ENCODE peak calls at places on chromosome 19, in ten cellular contexts. V is T1000; J is colonic mucosa; B is stimulated activated CD8-positive, alpha-beta memory T cell treated with anti-CD3 and anti-CD28 coated beads, Interleukin-7, amount 100 ng/mL, for 4 hours; W is endothelial cell; S is GM13976; U is nephron progenitor cell; R is NCI-H69; Z is activated naive CD4-positive, alpha-beta T cell treated with anti-CD3 and anti-CD28 coated beads, Interleukin-2, amount 50 U/mL, for 72 hours; I is HEK293T. Q is an unnamed sample.

GRCh38 chr19:17243340-17243853 is 2.3 kb downstream of the NR2F6 start:
- DNase-seq in U (no peak), B (no peak), Z (no peak), J (peak; percentile 64), I (no peak), V (no peak), S (no peak), W (no peak), R (no peak), Q (no peak)

GRCh38 chr19:30430206-30430734 is 58.1 kb downstream of the ZNF536 start:
- DNase-seq in U (no peak), I (no peak), V (no peak), Z (no peak), W (no peak), R (no peak), S (no peak), J (no peak), B (no peak), Q (no peak)

GRCh38 chr19:17420267-17420924 is 549 bp downstream of the MVB12A start:
- DNase-seq in J (peak; percentile 47), I (no peak), V (no peak), Z (peak; percentile 60), R (peak; percentile 64), S (peak; percentile 57), U (peak; percentile 55), B (no peak), W (peak; percentile 40), Q (peak; percentile 65)

GRCh38 chr19:29067831-29068230 is 145.1 kb downstream of the UQCRFS1 start:
- DNase-seq in W (no peak), Z (no peak), I (no peak), V (no peak), S (no peak), U (no peak), B (no peak), J (no peak), R (no peak), Q (no peak)

GRCh38 chr19:8310342-8311055 is 2.3 kb upstream of the CD320 start:
- DNase-seq in J (peak; percentile 16), U (no peak), V (no peak), S (no peak), B (no peak), W (peak; percentile 1), I (no peak), R (no peak), Z (peak; percentile 41), Q (peak; percentile 2)

GRCh38 chr19:48819366-48819816 is 8.6 kb upstream of the BCAT2 start:
- DNase-seq in S (no peak), I (no peak), Z (no peak), J (peak; percentile 94), V (peak; percentile 73), U (no peak), R (peak; percentile 87), B (no peak), W (no peak), Q (no peak)

GRCh38 chr19:18322759-18323460 is at the start of gene LSM4:
- DNase-seq in B (peak; percentile 99), V (peak; percentile 97), Z (peak; percentile 99), U (peak; percentile 99), S (peak; percentile 99), W (peak; percentile 99), J (peak; percentile 99), R (peak; percentile 100), I (peak; percentile 98), Q (peak; percentile 99)

GRCh38 chr19:2765376-2765775 is 17.7 kb downstream of the SGTA start:
- DNase-seq in W (no peak), B (no peak), V (no peak), S (no peak), I (no peak), U (no peak), Z (no peak), J (no peak), R (no peak), Q (no peak)

GRCh38 chr19:53467138-53467502 is 413 bp upstream of the ZNF813 start:
- DNase-seq in B (no peak), J (no peak), V (no peak), R (peak; percentile 73), S (no peak), I (no peak), U (peak; percentile 52), W (no peak), Z (no peak), Q (peak; percentile 20)

GRCh38 chr19:3113100-3114017 is 19.2 kb downstream of the GNA11 start:
- DNase-seq in B (no peak), Z (no peak), V (no peak), W (no peak), J (no peak), R (no peak), U (no peak), I (no peak), S (no peak), Q (no peak)

GRCh38 chr19:42272535-42272897 is 3.5 kb downstream of the CIC start:
- DNase-seq in B (no peak), V (no peak), S (no peak), I (no peak), J (no peak), U (peak; percentile 5), W (no peak), R (no peak), Z (no peak), Q (no peak)

GRCh38 chr19:18428837-18429674 is 8.9 kb downstream of the ISYNA1 start:
- DNase-seq in I (peak; percentile 87), V (peak; percentile 82), J (peak; percentile 77), Z (no peak), W (peak; percentile 83), U (peak; percentile 93), R (peak; percentile 98), B (peak; percentile 79), S (peak; percentile 95), Q (peak; percentile 97)

GRCh38 chr19:10936661-10937084 is 8.1 kb downstream of the TIMM29 start:
- DNase-seq in U (peak; percentile 57), R (peak; percentile 94), Z (no peak), S (peak; percentile 68), I (peak; percentile 79), W (peak; percentile 64), B (no peak), V (peak; percentile 25), J (peak; percentile 61), Q (peak; percentile 66)

GRCh38 chr19:12864143-12864542 is 17.1 kb downstream of the DNASE2 start:
- DNase-seq in R (no peak), V (no peak), U (no peak), J (no peak), S (no peak), Z (no peak), B (no peak), I (no peak), W (no peak), Q (no peak)